ENCODE peak calls at places on chromosome 5, in six cellular contexts. S is uterus; H is anterior cingulate cortex; W is SIG-M5; M is stimulated activated CD4-positive, alpha-beta T cell treated with anti-CD3 and anti-CD28 coated beads, Interleukin-4, amount 100 ng/mL, for 48 hours; Q is T-cell. P is an unnamed sample.

GRCh38 chr5:131814990-131815389 is 18.2 kb upstream of the FNIP1 start:
- DNase-seq in S (no peak), Q (no peak), W (no peak), M (no peak), H (no peak), P (no peak)

GRCh38 chr5:157827429-157827828 is 31.5 kb downstream of the CLINT1 start:
- DNase-seq in S (no peak), M (no peak), Q (no peak), W (no peak), H (no peak), P (no peak)

GRCh38 chr5:82356808-82357671 is 78.9 kb upstream of the RPS23 start:
- DNase-seq in S (peak), Q (peak), H (no peak), W (no peak), M (peak), P (no peak)

GRCh38 chr5:88145205-88145602 is 123.4 kb downstream of the TMEM161B start:
- DNase-seq in Q (no peak), M (no peak), H (no peak), W (no peak), S (no peak), P (no peak)

GRCh38 chr5:171650605-171651004 is 135.0 kb upstream of the SMIM23 start:
- DNase-seq in Q (no peak), H (no peak), W (no peak), M (no peak), S (no peak), P (no peak)

GRCh38 chr5:55441954-55442353 is 92.8 kb downstream of the PLPP1 start:
- DNase-seq in H (no peak), Q (no peak), W (no peak), M (no peak), S (no peak), P (no peak)

GRCh38 chr5:56632199-56632598 is 183.2 kb upstream of the MAP3K1 start:
- DNase-seq in S (no peak), M (no peak), W (no peak), Q (no peak), H (no peak), P (no peak)

GRCh38 chr5:140113699-140114263 is at the start of gene PURA:
- DNase-seq in W (peak), H (peak), Q (peak), S (peak), M (peak), P (peak)

GRCh38 chr5:58502032-58502431 is 10.8 kb downstream of the GAPT start:
- DNase-seq in H (no peak), S (no peak), W (no peak), Q (no peak), M (no peak), P (no peak)

GRCh38 chr5:39164529-39165402 is 54.6 kb downstream of the FYB1 start:
- DNase-seq in W (no peak), H (no peak), Q (no peak), S (no peak), M (no peak), P (no peak)

GRCh38 chr5:59840200-59840601 is 53.3 kb downstream of the PDE4D start:
- DNase-seq in H (no peak), M (no peak), Q (no peak), W (no peak), S (no peak), P (no peak)

GRCh38 chr5:142391031-142391872 is 66.4 kb upstream of the SPRY4 start:
- DNase-seq in S (no peak), H (no peak), Q (no peak), M (no peak), W (no peak), P (no peak)

GRCh38 chr5:139397921-139398320 is 3.0 kb upstream of the PROB1 start:
- DNase-seq in Q (no peak), W (no peak), S (no peak), H (no peak), M (no peak), P (no peak)

GRCh38 chr5:57402348-57402747 is 80.3 kb downstream of the ACTBL2 start:
- DNase-seq in H (no peak), W (no peak), Q (no peak), M (no peak), S (no peak), P (no peak)

GRCh38 chr5:55467862-55468551 is 66.8 kb downstream of the PLPP1 start:
- DNase-seq in H (no peak), S (no peak), M (no peak), Q (no peak), W (no peak), P (no peak)

GRCh38 chr5:135221696-135222095 is 177.3 kb downstream of the MACROH2A1 start:
- DNase-seq in S (no peak), H (no peak), M (no peak), Q (no peak), W (no peak), P (no peak)

GRCh38 chr5:50752800-50753199 is 86.4 kb downstream of the PARP8 start:
- DNase-seq in H (no peak), W (no peak), M (no peak), Q (no peak), S (no peak), P (no peak)

GRCh38 chr5:14420136-14420808 is 161.3 kb upstream of the OTULINL start:
- DNase-seq in S (no peak), W (no peak), M (no peak), H (no peak), Q (no peak), P (no peak)